ENCODE peak calls at places on chromosomes 2 and 18, in eight cellular contexts. V is heart right ventricle, G is psoas muscle, P is kidney epithelial cell, U is upper lobe of left lung, B is lower leg skin, J is endodermal cell, E is brain microvascular endothelial cell. L is an unnamed sample.

GRCh38 chr2:221571391-221572179 is 519 bp downstream of the EPHA4 start:
- DNase-seq in E (peak), B (peak), G (peak), P (no peak), V (peak), J (peak), U (no peak), L (no peak)

GRCh38 chr2:14454102-14454676 is 178.3 kb upstream of the LRATD1 start:
- DNase-seq in P (no peak), G (no peak), J (peak), V (no peak), U (no peak), E (no peak), B (no peak), L (no peak)

GRCh38 chr18:22224339-22224738 is 55.0 kb downstream of the GATA6 start:
- DNase-seq in P (no peak), J (no peak), U (no peak), V (no peak), B (no peak), E (no peak), G (no peak), L (no peak)

GRCh38 chr2:109052922-109053321 is 63.9 kb upstream of the EDAR start:
- DNase-seq in U (no peak), V (no peak), B (peak), J (no peak), G (no peak), P (no peak), E (no peak), L (no peak)

GRCh38 chr18:58315739-58316215 is 271.8 kb downstream of the NEDD4L start:
- DNase-seq in J (no peak), V (peak), E (no peak), G (no peak), P (no peak), B (peak), U (peak), L (no peak)

GRCh38 chr2:191740016-191740419 is 62.1 kb downstream of the NABP1 start:
- DNase-seq in P (no peak), B (no peak), V (no peak), J (no peak), E (no peak), G (no peak), U (no peak), L (no peak)

GRCh38 chr2:169512525-169512924 is 3.0 kb downstream of the KLHL41 start:
- DNase-seq in G (no peak), B (no peak), P (no peak), U (no peak), J (no peak), V (no peak), E (no peak), L (no peak)

GRCh38 chr2:161905389-161906046 is 168.5 kb downstream of the DPP4 start:
- DNase-seq in B (peak), U (no peak), J (no peak), G (no peak), E (no peak), V (no peak), P (peak), L (peak)

GRCh38 chr2:74593826-74594467 is 39.4 kb downstream of the DOK1 start:
- DNase-seq in V (no peak), B (no peak), P (no peak), J (no peak), G (no peak), U (no peak), E (no peak), L (no peak)

GRCh38 chr18:33316146-33316587 is 124.4 kb downstream of the CCDC178 start:
- DNase-seq in B (no peak), G (no peak), V (no peak), E (no peak), U (no peak), J (peak), P (no peak), L (no peak)

DNA sequence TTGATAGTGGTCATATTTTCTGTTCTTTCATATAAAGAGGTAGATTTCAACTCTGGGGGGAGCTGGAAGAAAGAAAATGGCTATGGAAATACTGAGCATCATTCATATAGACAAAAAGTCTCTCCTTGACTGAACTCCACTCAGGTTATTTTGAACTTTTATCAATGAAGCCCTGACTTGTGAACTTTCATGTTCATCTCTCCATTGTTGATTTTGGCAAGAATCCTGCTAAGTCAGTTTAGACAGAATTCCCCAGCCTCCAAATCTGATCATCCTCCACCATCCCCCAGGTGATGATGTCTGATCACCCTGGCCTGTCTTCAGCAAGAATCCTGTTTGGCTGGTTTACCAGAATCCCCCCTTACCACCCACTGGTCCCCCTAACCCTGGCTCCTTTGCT is 395.0 kb downstream of the NCKAP5 start:
- DNase-seq in U (no peak), J (no peak), E (no peak), V (no peak), B (no peak), G (no peak), P (no peak), L (no peak)
- TF ChIP-seq CTCF in U (no peak), J (no peak), E (no peak), V (no peak), B (no peak), G (no peak), P (no peak), L (no peak)

GRCh38 chr2:210195066-210195852 is 24.1 kb upstream of the KANSL1L start:
- DNase-seq in U (no peak), J (no peak), V (peak), B (no peak), E (peak), P (no peak), G (no peak), L (peak)
- H3K4me3 ChIP-seq in U (peak), J (no peak), V (no peak), B (no peak), E (peak), P (peak), G (peak), L (peak)

DNA sequence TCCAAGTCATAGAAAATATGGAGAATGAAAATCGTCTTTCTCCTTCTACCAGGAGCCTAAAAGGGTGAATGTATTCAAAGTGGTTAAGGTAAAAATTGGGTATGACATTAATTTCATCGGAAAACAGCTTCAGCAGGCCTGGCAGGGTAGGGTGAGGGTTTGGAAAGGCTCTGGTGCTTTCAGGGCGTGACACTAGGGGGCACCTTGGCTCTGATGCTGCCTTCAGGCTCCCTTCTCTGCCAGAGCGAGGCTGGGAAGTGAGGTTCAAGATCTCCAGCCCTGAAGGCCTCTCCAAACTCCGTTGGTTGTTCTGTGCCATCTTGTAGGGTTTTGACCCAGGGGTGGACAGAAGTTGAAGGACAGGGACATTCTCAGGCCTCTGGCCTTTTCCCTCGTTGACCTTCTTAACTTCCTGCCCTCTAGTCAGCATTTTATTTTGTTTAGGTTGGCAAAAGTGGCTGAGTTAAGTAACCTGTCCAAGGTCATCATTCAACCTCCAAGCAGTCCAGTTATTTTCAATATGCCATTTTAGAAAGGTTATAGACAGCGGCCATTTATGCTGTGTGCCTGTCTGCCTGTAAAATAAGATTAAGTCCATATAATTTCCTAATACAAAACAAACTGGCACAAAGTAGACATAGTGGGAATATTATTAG is 40.3 kb downstream of the EML6 start:
- DNase-seq in P (no peak), G (no peak), E (no peak), J (peak), U (no peak), V (no peak), B (no peak), L (no peak)
- TF ChIP-seq CTCF in P (peak), G (no peak), E (peak), J (peak), U (no peak), V (peak), B (no peak), L (peak)

DNA sequence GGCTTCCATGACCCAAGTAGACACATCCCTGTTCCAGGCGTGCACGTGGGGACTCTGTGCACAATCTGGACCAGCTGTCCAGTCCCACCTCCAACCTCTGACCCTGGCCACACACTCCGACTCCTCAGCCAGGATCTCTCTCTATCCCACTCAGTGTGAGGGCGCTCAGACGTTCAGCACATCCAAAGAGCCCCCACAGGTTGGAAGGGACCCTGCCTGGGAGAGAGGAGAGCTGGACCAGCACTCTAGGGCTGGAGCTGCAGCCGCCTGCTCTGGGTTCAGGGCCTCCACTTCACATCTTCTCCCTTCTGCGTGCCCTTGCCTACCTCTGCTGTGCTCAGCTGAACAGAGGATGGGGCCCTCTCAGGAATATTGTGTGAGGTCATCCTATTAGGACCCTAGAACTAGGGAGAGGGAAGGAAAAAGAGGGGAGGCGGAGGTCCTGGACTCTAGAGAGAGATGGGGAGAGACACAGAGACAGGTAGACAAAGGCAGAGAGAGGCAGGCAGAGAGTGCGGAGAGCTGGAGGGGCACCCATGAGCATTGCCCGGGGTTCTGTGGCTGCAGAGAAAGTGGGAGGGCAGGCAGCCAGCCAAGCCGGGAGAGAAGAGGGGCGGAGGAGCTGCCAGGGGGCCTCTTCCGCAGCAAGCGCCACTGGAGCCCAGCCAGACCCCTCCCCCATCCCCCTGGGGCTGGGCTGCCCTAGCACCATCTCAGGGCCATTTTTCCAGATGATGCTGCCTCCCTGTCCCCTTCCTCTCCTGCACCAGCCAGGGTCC is 8.2 kb upstream of the TNS1 start:
- DNase-seq in V (no peak), E (no peak), U (no peak), B (no peak), G (peak), P (no peak), J (no peak), L (no peak)
- H3K4me3 ChIP-seq in V (peak), E (no peak), U (peak), B (no peak), G (peak), P (no peak), J (peak), L (peak)

L was measured in AG09309.